ENCODE peak calls at places on chromosomes 4 and X, in six cellular contexts. One of them, this sample, is unnamed.

GRCh38 chr4:39565925-39566630 is 38.8 kb upstream of the UGDH start:
- DNase-seq in neural progenitor cell: no peak
- DNase-seq in sciatic nerve: no peak
- DNase-seq in T-cell: no peak
- DNase-seq in caudate nucleus: no peak
- DNase-seq in activated CD8-positive, alpha-beta memory T cell treated with anti-CD3 and anti-CD28 coated beads, Interleukin-2, amount 10 ng/mL, durations not matched to agents 7 days and 5 days: no peak
- DNase-seq in this sample: no peak

GRCh38 chrX:40207626-40208025 is 109.9 kb upstream of the BCOR start:
- DNase-seq in T-cell: no peak
- DNase-seq in neural progenitor cell: no peak
- DNase-seq in sciatic nerve: no peak
- DNase-seq in caudate nucleus: no peak
- DNase-seq in activated CD8-positive, alpha-beta memory T cell treated with anti-CD3 and anti-CD28 coated beads, Interleukin-2, amount 10 ng/mL, durations not matched to agents 7 days and 5 days: peak
- DNase-seq in this sample: no peak

GRCh38 chrX:64313624-64314023 is 81.6 kb downstream of the MTMR8 start:
- DNase-seq in sciatic nerve: no peak
- DNase-seq in activated CD8-positive, alpha-beta memory T cell treated with anti-CD3 and anti-CD28 coated beads, Interleukin-2, amount 10 ng/mL, durations not matched to agents 7 days and 5 days: no peak
- DNase-seq in caudate nucleus: no peak
- DNase-seq in neural progenitor cell: no peak
- DNase-seq in T-cell: no peak
- DNase-seq in this sample: no peak

GRCh38 chr4:157048248-157048647 is 27.7 kb upstream of the GLRB start:
- DNase-seq in neural progenitor cell: no peak
- DNase-seq in caudate nucleus: no peak
- DNase-seq in activated CD8-positive, alpha-beta memory T cell treated with anti-CD3 and anti-CD28 coated beads, Interleukin-2, amount 10 ng/mL, durations not matched to agents 7 days and 5 days: no peak
- DNase-seq in sciatic nerve: no peak
- DNase-seq in T-cell: no peak
- DNase-seq in this sample: no peak

GRCh38 chr4:41364871-41365270 is 108.1 kb downstream of the UCHL1 start:
- DNase-seq in caudate nucleus: no peak
- DNase-seq in sciatic nerve: no peak
- DNase-seq in neural progenitor cell: no peak
- DNase-seq in activated CD8-positive, alpha-beta memory T cell treated with anti-CD3 and anti-CD28 coated beads, Interleukin-2, amount 10 ng/mL, durations not matched to agents 7 days and 5 days: no peak
- DNase-seq in T-cell: no peak
- DNase-seq in this sample: no peak

GRCh38 chr4:46830971-46831454 is 78.0 kb downstream of the COX7B2 start:
- DNase-seq in neural progenitor cell: no peak
- DNase-seq in T-cell: no peak
- DNase-seq in activated CD8-positive, alpha-beta memory T cell treated with anti-CD3 and anti-CD28 coated beads, Interleukin-2, amount 10 ng/mL, durations not matched to agents 7 days and 5 days: no peak
- DNase-seq in sciatic nerve: no peak
- DNase-seq in caudate nucleus: no peak
- DNase-seq in this sample: no peak

GRCh38 chr4:116357758-116358157 is 727.6 kb downstream of the TRAM1L1 start:
- DNase-seq in caudate nucleus: no peak
- DNase-seq in neural progenitor cell: no peak
- DNase-seq in activated CD8-positive, alpha-beta memory T cell treated with anti-CD3 and anti-CD28 coated beads, Interleukin-2, amount 10 ng/mL, durations not matched to agents 7 days and 5 days: no peak
- DNase-seq in sciatic nerve: no peak
- DNase-seq in T-cell: peak
- DNase-seq in this sample: no peak

GRCh38 chr4:90317785-90318184 is 190.6 kb downstream of the CCSER1 start:
- DNase-seq in neural progenitor cell: no peak
- DNase-seq in activated CD8-positive, alpha-beta memory T cell treated with anti-CD3 and anti-CD28 coated beads, Interleukin-2, amount 10 ng/mL, durations not matched to agents 7 days and 5 days: no peak
- DNase-seq in sciatic nerve: no peak
- DNase-seq in caudate nucleus: no peak
- DNase-seq in T-cell: no peak
- DNase-seq in this sample: no peak

GRCh38 chrX:125205084-125205917 is 114.4 kb upstream of the TEX13C start:
- DNase-seq in sciatic nerve: peak
- DNase-seq in neural progenitor cell: peak
- DNase-seq in activated CD8-positive, alpha-beta memory T cell treated with anti-CD3 and anti-CD28 coated beads, Interleukin-2, amount 10 ng/mL, durations not matched to agents 7 days and 5 days: peak
- DNase-seq in caudate nucleus: peak
- DNase-seq in T-cell: no peak
- DNase-seq in this sample: no peak

GRCh38 chr4:86338521-86338920 is 21.3 kb downstream of the MAPK10 start:
- DNase-seq in sciatic nerve: no peak
- DNase-seq in caudate nucleus: no peak
- DNase-seq in activated CD8-positive, alpha-beta memory T cell treated with anti-CD3 and anti-CD28 coated beads, Interleukin-2, amount 10 ng/mL, durations not matched to agents 7 days and 5 days: no peak
- DNase-seq in T-cell: no peak
- DNase-seq in neural progenitor cell: no peak
- DNase-seq in this sample: no peak

GRCh38 chr4:26056406-26056805 is 142.4 kb downstream of the SMIM20 start:
- DNase-seq in caudate nucleus: no peak
- DNase-seq in T-cell: no peak
- DNase-seq in sciatic nerve: no peak
- DNase-seq in activated CD8-positive, alpha-beta memory T cell treated with anti-CD3 and anti-CD28 coated beads, Interleukin-2, amount 10 ng/mL, durations not matched to agents 7 days and 5 days: no peak
- DNase-seq in neural progenitor cell: no peak
- DNase-seq in this sample: no peak

GRCh38 chr4:75630174-75630931 is at the start of gene CDKL2:
- DNase-seq in sciatic nerve: peak
- DNase-seq in caudate nucleus: peak
- DNase-seq in T-cell: peak
- DNase-seq in activated CD8-positive, alpha-beta memory T cell treated with anti-CD3 and anti-CD28 coated beads, Interleukin-2, amount 10 ng/mL, durations not matched to agents 7 days and 5 days: peak
- DNase-seq in neural progenitor cell: peak
- DNase-seq in this sample: no peak

GRCh38 chrX:46381630-46382029 is 163.6 kb downstream of the ZNF674 start:
- DNase-seq in T-cell: peak
- DNase-seq in caudate nucleus: no peak
- DNase-seq in sciatic nerve: no peak
- DNase-seq in activated CD8-positive, alpha-beta memory T cell treated with anti-CD3 and anti-CD28 coated beads, Interleukin-2, amount 10 ng/mL, durations not matched to agents 7 days and 5 days: peak
- DNase-seq in neural progenitor cell: peak
- DNase-seq in this sample: peak

GRCh38 chr4:8191136-8191747 is 7.8 kb upstream of the SH3TC1 start:
- DNase-seq in neural progenitor cell: no peak
- DNase-seq in activated CD8-positive, alpha-beta memory T cell treated with anti-CD3 and anti-CD28 coated beads, Interleukin-2, amount 10 ng/mL, durations not matched to agents 7 days and 5 days: no peak
- DNase-seq in sciatic nerve: no peak
- DNase-seq in caudate nucleus: peak
- DNase-seq in T-cell: no peak
- DNase-seq in this sample: peak

GRCh38 chr4:27007507-27007906 is 146.9 kb downstream of the STIM2 start:
- DNase-seq in activated CD8-positive, alpha-beta memory T cell treated with anti-CD3 and anti-CD28 coated beads, Interleukin-2, amount 10 ng/mL, durations not matched to agents 7 days and 5 days: no peak
- DNase-seq in sciatic nerve: no peak
- DNase-seq in T-cell: no peak
- DNase-seq in caudate nucleus: no peak
- DNase-seq in neural progenitor cell: no peak
- DNase-seq in this sample: no peak

GRCh38 chr4:118032691-118033090 is 1.6 kb upstream of the NDST3 start:
- DNase-seq in caudate nucleus: no peak
- DNase-seq in neural progenitor cell: no peak
- DNase-seq in sciatic nerve: no peak
- DNase-seq in activated CD8-positive, alpha-beta memory T cell treated with anti-CD3 and anti-CD28 coated beads, Interleukin-2, amount 10 ng/mL, durations not matched to agents 7 days and 5 days: no peak
- DNase-seq in T-cell: no peak
- DNase-seq in this sample: no peak

GRCh38 chr4:10457255-10457801 is at the start of gene ZNF518B:
- DNase-seq in activated CD8-positive, alpha-beta memory T cell treated with anti-CD3 and anti-CD28 coated beads, Interleukin-2, amount 10 ng/mL, durations not matched to agents 7 days and 5 days: peak
- DNase-seq in T-cell: peak
- DNase-seq in sciatic nerve: peak
- DNase-seq in neural progenitor cell: peak
- DNase-seq in caudate nucleus: peak
- DNase-seq in this sample: no peak

GRCh38 chr4:14771504-14772175 is 230.6 kb upstream of the CPEB2 start:
- DNase-seq in T-cell: no peak
- DNase-seq in activated CD8-positive, alpha-beta memory T cell treated with anti-CD3 and anti-CD28 coated beads, Interleukin-2, amount 10 ng/mL, durations not matched to agents 7 days and 5 days: no peak
- DNase-seq in sciatic nerve: no peak
- DNase-seq in neural progenitor cell: no peak
- DNase-seq in caudate nucleus: no peak
- DNase-seq in this sample: no peak

GRCh38 chrX:21996872-21997271 is 35.3 kb upstream of the PHEX start:
- DNase-seq in T-cell: no peak
- DNase-seq in caudate nucleus: no peak
- DNase-seq in activated CD8-positive, alpha-beta memory T cell treated with anti-CD3 and anti-CD28 coated beads, Interleukin-2, amount 10 ng/mL, durations not matched to agents 7 days and 5 days: no peak
- DNase-seq in sciatic nerve: no peak
- DNase-seq in neural progenitor cell: no peak
- DNase-seq in this sample: no peak

GRCh38 chrX:15579778-15580747 is 20.7 kb downstream of the ACE2 start:
- DNase-seq in sciatic nerve: no peak
- DNase-seq in neural progenitor cell: peak
- DNase-seq in activated CD8-positive, alpha-beta memory T cell treated with anti-CD3 and anti-CD28 coated beads, Interleukin-2, amount 10 ng/mL, durations not matched to agents 7 days and 5 days: no peak
- DNase-seq in caudate nucleus: no peak
- DNase-seq in T-cell: no peak
- DNase-seq in this sample: no peak

GRCh38 chr4:30865676-30866075 is 145.5 kb downstream of the PCDH7 start:
- DNase-seq in caudate nucleus: no peak
- DNase-seq in sciatic nerve: no peak
- DNase-seq in neural progenitor cell: no peak
- DNase-seq in activated CD8-positive, alpha-beta memory T cell treated with anti-CD3 and anti-CD28 coated beads, Interleukin-2, amount 10 ng/mL, durations not matched to agents 7 days and 5 days: no peak
- DNase-seq in T-cell: no peak
- DNase-seq in this sample: no peak

GRCh38 chrX:153488231-153488914 is 6.4 kb upstream of the BGN start:
- DNase-seq in caudate nucleus: no peak
- DNase-seq in T-cell: no peak
- DNase-seq in activated CD8-positive, alpha-beta memory T cell treated with anti-CD3 and anti-CD28 coated beads, Interleukin-2, amount 10 ng/mL, durations not matched to agents 7 days and 5 days: no peak
- DNase-seq in sciatic nerve: no peak
- DNase-seq in neural progenitor cell: peak
- DNase-seq in this sample: no peak

GRCh38 chrX:8345473-8345872 is 119.2 kb upstream of the VCX3B start:
- DNase-seq in neural progenitor cell: no peak
- DNase-seq in activated CD8-positive, alpha-beta memory T cell treated with anti-CD3 and anti-CD28 coated beads, Interleukin-2, amount 10 ng/mL, durations not matched to agents 7 days and 5 days: no peak
- DNase-seq in T-cell: no peak
- DNase-seq in sciatic nerve: no peak
- DNase-seq in caudate nucleus: no peak
- DNase-seq in this sample: no peak

GRCh38 chr4:163624727-163625126 is 130.2 kb downstream of the TMA16 start:
- DNase-seq in sciatic nerve: no peak
- DNase-seq in neural progenitor cell: no peak
- DNase-seq in caudate nucleus: no peak
- DNase-seq in activated CD8-positive, alpha-beta memory T cell treated with anti-CD3 and anti-CD28 coated beads, Interleukin-2, amount 10 ng/mL, durations not matched to agents 7 days and 5 days: no peak
- DNase-seq in T-cell: no peak
- DNase-seq in this sample: no peak

GRCh38 chr4:166128452-166128851 is 255.4 kb downstream of the TLL1 start:
- DNase-seq in T-cell: no peak
- DNase-seq in activated CD8-positive, alpha-beta memory T cell treated with anti-CD3 and anti-CD28 coated beads, Interleukin-2, amount 10 ng/mL, durations not matched to agents 7 days and 5 days: no peak
- DNase-seq in caudate nucleus: no peak
- DNase-seq in sciatic nerve: no peak
- DNase-seq in neural progenitor cell: no peak
- DNase-seq in this sample: no peak